ENCODE peak calls at places on chromosomes 2 and 18, in five cellular contexts. P is GM12865, X is HuH-7, T is HEK293T, O is hypothalamus. R is an unnamed sample.
A peak's percentile ranks its signal among the peaks of the same experiment; 100 is the strongest.

GRCh38 chr2:169738566-169739229 is 5.1 kb downstream of the KLHL23 start:
- DNase-seq in P (no peak), X (no peak), T (no peak), O (no peak), R (no peak)

GRCh38 chr2:119231975-119232665 is 8.5 kb downstream of the STEAP3 start:
- DNase-seq in P (peak; percentile 30), X (no peak), T (no peak), O (no peak), R (peak; percentile 31)

GRCh38 chr18:59918320-59918755 is 18.5 kb downstream of the PMAIP1 start:
- DNase-seq in P (peak; percentile 88), X (no peak), T (peak; percentile 24), O (no peak), R (peak; percentile 54)

GRCh38 chr2:121356058-121356640 is 71.1 kb upstream of the TFCP2L1 start:
- DNase-seq in P (peak; percentile 61), X (peak; percentile 69), T (peak; percentile 70), O (peak; percentile 37), R (peak; percentile 61)

GRCh38 chr2:169732583-169733358 is 861 bp upstream of the KLHL23 start:
- DNase-seq in P (peak; percentile 14), X (peak; percentile 42), T (no peak), O (no peak), R (no peak)

GRCh38 chr2:30679416-30680088 is 127.7 kb downstream of the CAPN13 start:
- DNase-seq in P (no peak), X (no peak), T (peak; percentile 2), O (peak; percentile 18), R (peak; percentile 73)

GRCh38 chr2:219284501-219285347 is 5.6 kb downstream of the DNAJB2 start:
- DNase-seq in P (no peak), X (no peak), T (no peak), O (no peak), R (no peak)

GRCh38 chr2:112032615-112033457 is 22.2 kb upstream of the TMEM87B start:
- DNase-seq in P (no peak), X (no peak), T (no peak), O (no peak), R (peak; percentile 63)

GRCh38 chr2:216170362-216170761 is 61.2 kb downstream of the XRCC5 start:
- DNase-seq in P (no peak), X (no peak), T (no peak), O (no peak), R (no peak)

GRCh38 chr2:102796337-102796736 is 34.5 kb downstream of the TMEM182 start:
- DNase-seq in P (no peak), X (no peak), T (no peak), O (no peak), R (no peak)

GRCh38 chr2:196307775-196308174 is 136.4 kb upstream of the STK17B start:
- DNase-seq in P (no peak), X (no peak), T (no peak), O (no peak), R (no peak)

GRCh38 chr2:40259900-40260299 is 192.0 kb downstream of the SLC8A1 start:
- DNase-seq in P (no peak), X (no peak), T (no peak), O (no peak), R (no peak)

GRCh38 chr2:200600549-200601212 is 14.9 kb downstream of the AOX1 start:
- DNase-seq in P (no peak), X (no peak), T (peak; percentile 17), O (no peak), R (no peak)

GRCh38 chr18:23802817-23803216 is 113.6 kb downstream of the LAMA3 start:
- DNase-seq in P (no peak), X (no peak), T (no peak), O (no peak), R (no peak)

GRCh38 chr2:241558532-241559488 is at the start of gene BOK:
- DNase-seq in P (no peak), X (peak; percentile 88), T (no peak), O (peak; percentile 73), R (peak; percentile 76)

GRCh38 chr2:221034026-221034701 is 537.9 kb downstream of the EPHA4 start:
- DNase-seq in P (peak; percentile 5), X (no peak), T (no peak), O (no peak), R (no peak)

GRCh38 chr2:60106836-60107529 is 446.5 kb downstream of the BCL11A start:
- DNase-seq in P (no peak), X (no peak), T (no peak), O (no peak), R (no peak)

GRCh38 chr2:29012211-29012681 is 31.1 kb downstream of the TOGARAM2 start:
- DNase-seq in P (peak; percentile 52), X (no peak), T (no peak), O (no peak), R (peak; percentile 38)

GRCh38 chr2:28049416-28049815 is 158.9 kb downstream of the BABAM2 start:
- DNase-seq in P (no peak), X (no peak), T (no peak), O (no peak), R (peak; percentile 48)

GRCh38 chr2:163157411-163157810 is 318.8 kb upstream of the KCNH7 start:
- DNase-seq in P (no peak), X (no peak), T (no peak), O (no peak), R (peak; percentile 3)

GRCh38 chr2:49972699-49973098 is 818.4 kb upstream of the FSHR start:
- DNase-seq in P (no peak), X (no peak), T (no peak), O (peak; percentile 15), R (no peak)

GRCh38 chr18:79962835-79963657 is 1.4 kb upstream of the HSBP1L1 start:
- DNase-seq in P (peak; percentile 88), X (no peak), T (no peak), O (no peak), R (no peak)

GRCh38 chr2:206452750-206453149 is 9.4 kb downstream of the ADAM23 start:
- DNase-seq in P (no peak), X (no peak), T (peak; percentile 15), O (no peak), R (no peak)

GRCh38 chr18:43276471-43276870 is 819 bp downstream of the SYT4 start:
- DNase-seq in P (no peak), X (no peak), T (no peak), O (no peak), R (no peak)

GRCh38 chr2:100879296-100879695 is 59.4 kb downstream of the NPAS2 start:
- DNase-seq in P (no peak), X (no peak), T (no peak), O (no peak), R (no peak)

GRCh38 chr2:36482576-36483214 is 115.3 kb downstream of the FEZ2 start:
- DNase-seq in P (no peak), X (peak; percentile 40), T (no peak), O (no peak), R (peak; percentile 74)

GRCh38 chr18:35526476-35527120 is 28.8 kb upstream of the INO80C start:
- DNase-seq in P (no peak), X (no peak), T (no peak), O (no peak), R (no peak)

GRCh38 chr2:30149513-30149912 is 2.7 kb downstream of the YPEL5 start:
- DNase-seq in P (peak; percentile 29), X (peak; percentile 59), T (peak; percentile 26), O (no peak), R (no peak)

GRCh38 chr2:95531254-95531771 is 46.8 kb upstream of the TRIM43B start:
- DNase-seq in P (peak; percentile 17), X (no peak), T (no peak), O (no peak), R (no peak)